ENCODE peak calls at places on chromosomes 11 and 22, in nine cellular contexts. W is Karpas-422; L is PC-3; X is SJCRH30; I is IMR-90; Z is CD8-positive, alpha-beta memory T cell; O is fibroblast of lung; G is left ventricle myocardium inferior; S is thyroid gland. R is an unnamed sample. For H3K4me1, the result is how much of the 10 kb centered on the place peaks cover.

GRCh38 chr11:117969160-117969991 is 16.8 kb upstream of the IL10RA start:
- DNase-seq in W (no peak), L (no peak), X (no peak), I (no peak), Z (no peak), O (no peak), G (no peak), S (no peak), R (no peak)

GRCh38 chr11:110349109-110349996 is 52.9 kb upstream of the RDX start:
- DNase-seq in W (no peak), L (no peak), X (no peak), I (no peak), Z (no peak), O (peak), G (no peak), S (no peak), R (no peak)

GRCh38 chr22:23217171-23218052 is 37.1 kb downstream of the BCR start:
- DNase-seq in W (no peak), L (no peak), X (no peak), I (no peak), Z (no peak), O (no peak), G (peak), S (no peak), R (no peak)

GRCh38 chr11:954392-955144 is 28.9 kb downstream of the AP2A2 start:
- DNase-seq in W (no peak), L (no peak), X (no peak), I (no peak), Z (no peak), O (no peak), G (no peak), S (no peak), R (no peak)

GRCh38 chr11:45076761-45077160 is 69.7 kb upstream of the PRDM11 start:
- DNase-seq in W (no peak), L (no peak), X (no peak), I (no peak), Z (no peak), O (no peak), G (no peak), S (no peak), R (no peak)

GRCh38 chr11:106031936-106032335 is 9.9 kb upstream of the MSANTD4 start:
- DNase-seq in W (no peak), L (no peak), X (no peak), I (no peak), Z (no peak), O (no peak), G (no peak), S (no peak), R (no peak)

GRCh38 chr22:39303358-39303757 is 16.1 kb downstream of the RPL3 start:
- DNase-seq in W (no peak), L (no peak), X (no peak), I (no peak), Z (no peak), O (no peak), G (no peak), S (no peak), R (no peak)

GRCh38 chr11:78929906-78930220 is 355.2 kb upstream of the NARS2 start:
- DNase-seq in W (no peak), L (no peak), X (no peak), I (no peak), Z (no peak), O (no peak), G (no peak), S (no peak), R (no peak)

GRCh38 chr11:45643585-45643984 is 21.8 kb downstream of the CHST1 start:
- DNase-seq in W (no peak), L (no peak), X (no peak), I (no peak), Z (no peak), O (no peak), G (no peak), S (no peak), R (no peak)

GRCh38 chr22:50403701-50404101 is 60.6 kb downstream of the PPP6R2 start:
- DNase-seq in W (no peak), L (no peak), X (peak), I (no peak), Z (no peak), O (no peak), G (peak), S (peak), R (peak)

GRCh38 chr11:69353696-69354544 is 60.0 kb downstream of the MYEOV start:
- DNase-seq in W (no peak), L (no peak), X (peak), I (no peak), Z (no peak), O (no peak), G (no peak), S (no peak), R (no peak)

GRCh38 chr22:39299829-39300178 is 19.6 kb downstream of the RPL3 start:
- DNase-seq in W (no peak), L (no peak), X (no peak), I (no peak), Z (no peak), O (no peak), G (peak), S (no peak), R (no peak)

GRCh38 chr22:48248901-48249455 is 1486.5 kb downstream of the TBC1D22A start:
- DNase-seq in W (no peak), L (no peak), X (no peak), I (no peak), Z (no peak), O (no peak), G (no peak), S (no peak), R (no peak)

GRCh38 chr11:123519055-123519796 is 89.2 kb downstream of the GRAMD1B start:
- DNase-seq in W (no peak), L (peak), X (no peak), I (peak), Z (no peak), O (peak), G (no peak), S (no peak), R (no peak)

GRCh38 chr11:73402834-73403185 is 26.6 kb downstream of the RELT start:
- DNase-seq in W (peak), L (peak), X (no peak), I (no peak), Z (no peak), O (no peak), G (no peak), S (no peak), R (no peak)

GRCh38 chr11:96426356-96427103 is 36.7 kb downstream of the JRKL start:
- DNase-seq in W (peak), L (peak), X (peak), I (peak), Z (peak), O (peak), G (no peak), S (peak), R (peak)

GRCh38 chr11:44770401-44770800 is 43.6 kb downstream of the TSPAN18 start:
- DNase-seq in W (no peak), L (no peak), X (no peak), I (no peak), Z (no peak), O (no peak), G (no peak), S (no peak), R (no peak)

GRCh38 chr11:8831861-8832260 is 79.1 kb upstream of the AKIP1 start:
- DNase-seq in W (no peak), L (no peak), X (no peak), I (no peak), Z (no peak), O (no peak), G (no peak), S (no peak), R (no peak)

GRCh38 chr11:69326622-69327219 is 32.8 kb downstream of the MYEOV start:
- DNase-seq in W (no peak), L (no peak), X (no peak), I (no peak), Z (no peak), O (no peak), G (no peak), S (no peak), R (peak)

GRCh38 chr22:44160416-44160815 is 20.3 kb upstream of the PARVG start:
- DNase-seq in W (no peak), L (no peak), X (no peak), I (no peak), Z (no peak), O (no peak), G (no peak), S (no peak), R (no peak)

GRCh38 chr11:15629690-15630321 is 515.1 kb downstream of the INSC start:
- DNase-seq in W (peak), L (no peak), X (peak), I (no peak), Z (no peak), O (no peak), G (peak), S (no peak), R (peak)

GRCh38 chr11:126874831-126875230 is 125.7 kb downstream of the KIRREL3 start:
- DNase-seq in W (peak), L (no peak), X (peak), I (no peak), Z (no peak), O (peak), G (no peak), S (no peak), R (no peak)

GRCh38 chr22:44408227-44409192 is 89.5 kb downstream of the RTL6 start:
- DNase-seq in W (no peak), L (no peak), X (no peak), I (no peak), Z (no peak), O (no peak), G (no peak), S (no peak), R (peak)

GRCh38 chr11:64202992-64203391 is 3.5 kb upstream of the FERMT3 start:
- DNase-seq in W (no peak), L (no peak), X (no peak), I (no peak), Z (no peak), O (no peak), G (no peak), S (no peak), R (no peak)

GRCh38 chr11:63144121-63144520 is at the start of gene SLC22A24:
- DNase-seq in W (no peak), L (no peak), X (no peak), I (no peak), Z (no peak), O (no peak), G (no peak), S (no peak), R (no peak)

GRCh38 chr11:2210366-2211112 is 38.9 kb upstream of the TH start:
- DNase-seq in W (no peak), L (no peak), X (no peak), I (no peak), Z (no peak), O (no peak), G (no peak), S (no peak), R (peak)

GRCh38 chr11:68538025-68538424 is 77.5 kb downstream of the PPP6R3 start:
- DNase-seq in W (no peak), L (peak), X (no peak), I (no peak), Z (no peak), O (no peak), G (no peak), S (no peak), R (no peak)

GRCh38 chr22:26756675-26757293 is 99.4 kb downstream of the MIAT start:
- DNase-seq in W (peak), L (peak), X (peak), I (peak), Z (peak), O (peak), G (peak), S (peak), R (peak)

GRCh38 chr11:131465746-131466145 is 95.3 kb downstream of the NTM start:
- DNase-seq in W (peak), L (no peak), X (peak), I (no peak), Z (no peak), O (no peak), G (no peak), S (no peak), R (no peak)

GRCh38 chr11:96748639-96749370 is 359.0 kb downstream of the JRKL start:
- DNase-seq in W (no peak), L (peak), X (no peak), I (peak), Z (no peak), O (peak), G (no peak), S (no peak), R (no peak)

GRCh38 chr11:97325693-97326092 is 935.9 kb downstream of the JRKL start:
- DNase-seq in W (no peak), L (no peak), X (no peak), I (no peak), Z (no peak), O (no peak), G (no peak), S (no peak), R (no peak)

GRCh38 chr11:103619938-103620337 is 416.5 kb upstream of the DDI1 start:
- DNase-seq in W (no peak), L (no peak), X (no peak), I (no peak), Z (no peak), O (peak), G (no peak), S (no peak), R (no peak)

GRCh38 chr22:33474587-33474986 is 416.4 kb upstream of the SYN3 start:
- DNase-seq in W (no peak), L (no peak), X (peak), I (no peak), Z (no peak), O (peak), G (no peak), S (no peak), R (no peak)

GRCh38 chr11:9092846-9093778 is 1.7 kb upstream of the SCUBE2 start:
- DNase-seq in W (peak), L (peak), X (no peak), I (no peak), Z (no peak), O (no peak), G (no peak), S (no peak), R (peak)

GRCh38 chr11:116553482-116553881 is 219.3 kb downstream of the BUD13 start:
- DNase-seq in W (no peak), L (no peak), X (no peak), I (no peak), Z (no peak), O (no peak), G (no peak), S (no peak), R (no peak)

GRCh38 chr11:16924462-16924825 is 89.8 kb downstream of the PLEKHA7 start:
- DNase-seq in W (no peak), L (no peak), X (no peak), I (no peak), Z (no peak), O (no peak), G (no peak), S (no peak), R (no peak)

GRCh38 chr22:43884600-43885318 is 7.1 kb downstream of the PNPLA5 start:
- DNase-seq in W (peak), L (peak), X (peak), I (peak), Z (peak), O (peak), G (peak), S (peak), R (peak)

GRCh38 chr11:119350302-119350701 is 3.8 kb upstream of the MFRP start:
- DNase-seq in W (no peak), L (no peak), X (no peak), I (no peak), Z (no peak), O (no peak), G (no peak), S (no peak), R (no peak)
- H3K4me1 ChIP-seq in W (under half), L (under half), X (under half), I (under half), Z (under half), O (under half), G (under half), S (under half), R (under half)

GRCh38 chr22:46066691-46067090 is 83.6 kb upstream of the PPARA start:
- DNase-seq in W (no peak), L (peak), X (no peak), I (no peak), Z (no peak), O (peak), G (peak), S (no peak), R (peak)
- H3K4me3 ChIP-seq in W (no peak), L (peak), X (peak), I (no peak), Z (no peak), O (peak), G (peak), S (no peak), R (no peak)

DNA sequence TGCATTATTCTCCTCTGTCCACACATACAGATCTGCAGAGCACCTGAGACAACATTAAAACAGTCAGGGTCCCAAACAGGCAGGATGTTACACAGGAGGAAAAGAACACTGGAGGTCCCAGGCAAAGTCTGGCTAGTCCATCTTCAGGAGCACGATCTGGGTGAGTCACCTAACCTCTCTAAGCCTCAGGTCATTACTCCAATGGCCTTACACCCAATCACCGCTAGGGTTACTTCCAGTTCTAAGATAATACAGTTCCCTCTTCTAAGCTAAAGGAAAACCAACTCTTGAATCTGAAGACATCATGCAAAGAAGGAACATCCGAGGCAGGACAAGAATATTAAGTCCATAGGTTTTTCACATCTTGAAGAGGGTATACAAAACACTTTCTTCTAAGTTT is 24.5 kb downstream of the ASCC2 start:
- DNase-seq in W (no peak), L (peak), X (no peak), I (no peak), Z (no peak), O (no peak), G (no peak), S (no peak), R (no peak)
- H3K4me1 ChIP-seq in W (under half), L (under half), X (under half), I (under half), Z (under half), O (under half), G (under half), S (under half), R (under half)

DNA sequence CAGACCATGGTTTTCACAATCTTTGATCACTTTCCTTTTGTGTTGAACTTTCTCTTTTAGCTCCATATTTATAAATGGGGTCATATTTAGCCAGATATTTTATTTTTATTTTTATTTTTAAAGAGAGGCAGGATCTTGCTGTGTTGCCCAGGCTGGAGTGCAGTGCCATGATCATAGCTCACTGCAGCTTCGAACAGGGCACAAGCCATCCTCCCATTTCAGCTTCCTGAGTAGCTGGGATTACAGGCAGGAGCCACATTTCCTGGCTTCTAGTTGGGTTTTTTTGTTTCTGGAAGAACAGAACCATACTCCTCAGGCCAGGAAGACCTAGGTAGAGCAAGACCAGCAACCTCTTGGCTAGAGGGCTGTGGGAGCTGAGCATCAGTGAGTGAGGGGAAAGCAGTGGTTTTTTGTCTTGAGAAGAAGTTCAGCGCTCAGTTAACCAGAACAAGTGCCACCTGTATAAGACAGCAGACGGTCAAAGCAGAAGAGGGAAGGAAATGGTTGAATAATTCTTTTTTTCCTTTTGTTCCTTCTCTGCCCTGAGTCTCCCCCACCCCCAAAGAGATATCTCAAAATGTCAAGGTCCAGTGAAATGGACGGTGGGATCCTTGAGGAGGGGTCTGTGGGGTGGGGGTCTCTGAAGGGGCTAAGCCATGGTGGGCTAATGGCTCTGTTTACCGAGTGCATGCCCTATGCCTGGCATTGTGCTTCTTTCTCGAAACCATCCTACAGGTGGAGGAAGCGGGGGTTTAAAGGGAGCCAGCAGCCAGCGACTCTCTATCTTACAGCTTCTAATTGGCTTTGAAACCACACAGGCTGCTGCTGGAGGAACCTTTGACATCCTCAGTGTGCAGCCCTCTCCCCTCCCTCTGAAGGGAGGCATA is 63.0 kb downstream of the PTPRJ start:
- DNase-seq in W (peak), L (no peak), X (no peak), I (no peak), Z (no peak), O (no peak), G (no peak), S (no peak), R (no peak)
- H3K4me3 ChIP-seq in W (peak), L (no peak), X (no peak), I (no peak), Z (peak), O (no peak), G (no peak), S (no peak), R (no peak)

GRCh38 chr11:95359323-95359656 is 128.3 kb upstream of the SESN3 start:
- DNase-seq in W (no peak), L (no peak), X (no peak), I (no peak), Z (no peak), O (no peak), G (no peak), S (no peak), R (no peak)
- H3K4me1 ChIP-seq in W (under half), L (under half), X (under half), I (under half), Z (under half), O (under half), G (under half), S (under half), R (under half)

DNA sequence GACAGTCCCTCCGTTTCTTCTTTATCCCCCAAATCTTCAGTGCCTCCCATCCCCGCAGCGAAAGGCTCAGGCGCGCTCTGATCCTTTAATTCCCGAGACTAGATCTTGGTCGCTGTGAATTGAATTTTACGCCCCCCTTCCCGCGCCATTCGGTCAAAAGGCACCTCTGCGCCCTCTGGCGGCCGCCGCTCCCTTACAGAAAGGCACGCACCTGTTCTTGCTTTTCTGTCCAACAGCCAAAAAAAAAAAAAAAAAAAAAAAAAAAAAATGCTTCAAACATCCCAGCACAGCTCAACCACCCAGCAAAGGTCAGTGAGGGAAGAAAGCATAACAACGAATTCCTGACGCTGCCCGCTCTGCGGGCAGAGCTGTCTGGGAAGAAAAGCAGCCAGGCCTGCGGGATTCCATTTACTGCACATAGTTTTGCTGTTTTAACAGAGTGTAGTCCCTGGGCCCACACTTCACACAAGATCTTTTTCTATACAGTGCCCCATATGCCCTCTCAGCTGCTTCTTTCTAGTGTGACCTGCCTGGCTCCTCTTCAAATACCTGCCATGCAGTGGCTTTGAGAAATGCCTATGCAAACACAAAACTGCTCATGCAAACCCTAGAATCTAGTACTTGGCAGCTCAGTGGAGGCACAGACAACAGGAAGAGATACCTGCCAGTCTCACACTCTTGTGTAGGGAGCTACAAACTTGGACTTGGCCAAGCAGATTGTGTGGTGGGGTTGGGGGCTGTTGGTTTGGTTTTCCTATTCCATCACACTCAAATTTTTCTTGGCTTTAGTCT is 1.3 kb upstream of the ESAM start:
- DNase-seq in W (peak), L (peak), X (peak), I (peak), Z (peak), O (peak), G (peak), S (peak), R (peak)
- H3K4me3 ChIP-seq in W (peak), L (peak), X (peak), I (peak), Z (peak), O (peak), G (peak), S (peak), R (no peak)

DNA sequence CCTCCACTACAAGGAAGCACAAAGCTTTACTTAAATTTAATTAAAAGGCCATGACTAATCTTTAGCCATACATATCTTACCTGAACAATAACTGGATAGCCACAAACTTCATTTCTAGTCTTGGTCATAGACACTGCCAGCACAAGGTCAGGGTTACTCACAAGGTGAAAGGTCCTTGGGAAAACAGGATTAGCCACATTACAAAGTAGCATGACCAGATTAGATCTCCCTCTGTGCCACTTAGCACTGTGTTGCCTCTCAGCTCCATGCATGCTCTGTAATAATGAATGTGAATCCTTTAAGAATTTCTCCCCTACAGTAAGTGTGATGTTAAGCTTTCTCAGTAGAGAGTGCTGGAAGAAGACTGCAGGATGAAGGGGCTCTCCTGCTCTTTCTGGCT is 325.1 kb upstream of the MPPED2 start:
- DNase-seq in W (no peak), L (no peak), X (no peak), I (no peak), Z (no peak), O (no peak), G (no peak), S (no peak), R (no peak)
- H3K4me1 ChIP-seq in W (under half), L (under half), X (under half), I (under half), Z (under half), O (under half), G (under half), S (under half), R (under half)